ENCODE peak calls at places on chromosome 6, in five cellular contexts. One of them, this sample, is unnamed.

GRCh38 chr6:4103929-4104328 is 25.0 kb upstream of the FAM217A start:
- DNase-seq in naive thymus-derived CD4-positive, alpha-beta T cell: no peak
- DNase-seq in psoas muscle: no peak
- DNase-seq in RPMI7951: no peak
- DNase-seq in nucleus accumbens: no peak
- DNase-seq in this sample: no peak

GRCh38 chr6:37061157-37061804 is 55.8 kb downstream of the FGD2 start:
- DNase-seq in RPMI7951: no peak
- DNase-seq in naive thymus-derived CD4-positive, alpha-beta T cell: no peak
- DNase-seq in psoas muscle: peak; percentile 88
- DNase-seq in nucleus accumbens: peak; percentile 18
- DNase-seq in this sample: no peak

GRCh38 chr6:68226460-68226859 is 408.6 kb upstream of the ADGRB3 start:
- DNase-seq in RPMI7951: no peak
- DNase-seq in psoas muscle: no peak
- DNase-seq in naive thymus-derived CD4-positive, alpha-beta T cell: no peak
- DNase-seq in nucleus accumbens: no peak
- DNase-seq in this sample: no peak

GRCh38 chr6:151285121-151285520 is 45.4 kb downstream of the AKAP12 start:
- DNase-seq in naive thymus-derived CD4-positive, alpha-beta T cell: no peak
- DNase-seq in RPMI7951: peak; percentile 68
- DNase-seq in psoas muscle: no peak
- DNase-seq in nucleus accumbens: no peak
- DNase-seq in this sample: peak; percentile 49

GRCh38 chr6:26269406-26270120 is 95.4 kb upstream of the BTN3A2 start:
- DNase-seq in RPMI7951: peak; percentile 38
- DNase-seq in naive thymus-derived CD4-positive, alpha-beta T cell: no peak
- DNase-seq in psoas muscle: no peak
- DNase-seq in nucleus accumbens: no peak
- DNase-seq in this sample: no peak

GRCh38 chr6:55882731-55883595 is 7.6 kb upstream of the BMP5 start:
- DNase-seq in naive thymus-derived CD4-positive, alpha-beta T cell: no peak
- DNase-seq in nucleus accumbens: no peak
- DNase-seq in psoas muscle: no peak
- DNase-seq in RPMI7951: peak; percentile 77
- DNase-seq in this sample: peak; percentile 23

GRCh38 chr6:111709615-111710398 is 104.1 kb upstream of the TRAF3IP2 start:
- DNase-seq in psoas muscle: peak; percentile 73
- DNase-seq in RPMI7951: peak; percentile 70
- DNase-seq in nucleus accumbens: no peak
- DNase-seq in naive thymus-derived CD4-positive, alpha-beta T cell: peak; percentile 75
- DNase-seq in this sample: no peak

GRCh38 chr6:37259191-37259590 is 1.2 kb upstream of the TMEM217 start:
- DNase-seq in naive thymus-derived CD4-positive, alpha-beta T cell: no peak
- DNase-seq in RPMI7951: no peak
- DNase-seq in psoas muscle: no peak
- DNase-seq in nucleus accumbens: no peak
- DNase-seq in this sample: no peak

GRCh38 chr6:24898607-24899133 is 37.1 kb downstream of the RIPOR2 start:
- DNase-seq in psoas muscle: no peak
- DNase-seq in RPMI7951: no peak
- DNase-seq in naive thymus-derived CD4-positive, alpha-beta T cell: no peak
- DNase-seq in nucleus accumbens: no peak
- DNase-seq in this sample: no peak

GRCh38 chr6:44453146-44453545 is 65.6 kb downstream of the CDC5L start:
- DNase-seq in RPMI7951: no peak
- DNase-seq in naive thymus-derived CD4-positive, alpha-beta T cell: no peak
- DNase-seq in nucleus accumbens: no peak
- DNase-seq in psoas muscle: no peak
- DNase-seq in this sample: no peak

GRCh38 chr6:52929321-52930164 is 20.0 kb upstream of the GSTA3 start:
- DNase-seq in RPMI7951: peak; percentile 96
- DNase-seq in psoas muscle: no peak
- DNase-seq in naive thymus-derived CD4-positive, alpha-beta T cell: no peak
- DNase-seq in nucleus accumbens: no peak
- DNase-seq in this sample: peak; percentile 75

GRCh38 chr6:91193446-91193845 is 606.6 kb upstream of the MAP3K7 start:
- DNase-seq in RPMI7951: no peak
- DNase-seq in naive thymus-derived CD4-positive, alpha-beta T cell: no peak
- DNase-seq in nucleus accumbens: no peak
- DNase-seq in psoas muscle: no peak
- DNase-seq in this sample: no peak

GRCh38 chr6:152161501-152161900 is 354.0 kb downstream of the ESR1 start:
- DNase-seq in psoas muscle: no peak
- DNase-seq in RPMI7951: no peak
- DNase-seq in naive thymus-derived CD4-positive, alpha-beta T cell: no peak
- DNase-seq in nucleus accumbens: no peak
- DNase-seq in this sample: peak; percentile 45

GRCh38 chr6:114435985-114436384 is 93.2 kb upstream of the HS3ST5 start:
- DNase-seq in nucleus accumbens: no peak
- DNase-seq in psoas muscle: no peak
- DNase-seq in RPMI7951: no peak
- DNase-seq in naive thymus-derived CD4-positive, alpha-beta T cell: no peak
- DNase-seq in this sample: no peak

GRCh38 chr6:112222111-112222726 is 32.1 kb downstream of the LAMA4 start:
- DNase-seq in nucleus accumbens: no peak
- DNase-seq in psoas muscle: no peak
- DNase-seq in naive thymus-derived CD4-positive, alpha-beta T cell: no peak
- DNase-seq in RPMI7951: peak; percentile 51
- DNase-seq in this sample: peak; percentile 82

GRCh38 chr6:40804905-40805304 is 217.7 kb upstream of the LRFN2 start:
- DNase-seq in RPMI7951: no peak
- DNase-seq in naive thymus-derived CD4-positive, alpha-beta T cell: no peak
- DNase-seq in nucleus accumbens: no peak
- DNase-seq in psoas muscle: no peak
- DNase-seq in this sample: no peak

GRCh38 chr6:149233056-149233715 is 84.3 kb upstream of the TAB2 start:
- DNase-seq in RPMI7951: peak; percentile 99
- DNase-seq in nucleus accumbens: no peak
- DNase-seq in naive thymus-derived CD4-positive, alpha-beta T cell: peak; percentile 59
- DNase-seq in psoas muscle: no peak
- DNase-seq in this sample: peak; percentile 63

GRCh38 chr6:157235600-157236039 is 87.7 kb downstream of the TMEM242 start:
- DNase-seq in naive thymus-derived CD4-positive, alpha-beta T cell: peak; percentile 57
- DNase-seq in RPMI7951: peak; percentile 49
- DNase-seq in nucleus accumbens: peak; percentile 43
- DNase-seq in psoas muscle: peak; percentile 83
- DNase-seq in this sample: no peak